ENCODE peak calls at places on chromosome 22, in five cellular contexts. One of them, this sample, is unnamed.

GRCh38 chr22:49469896-49470740 is 357.6 kb downstream of the BRD1 start:
- DNase-seq in fibroblast of mammary gland: no peak
- DNase-seq in MG63: no peak
- DNase-seq in dorsolateral prefrontal cortex: no peak
- DNase-seq in naive thymus-derived CD4-positive, alpha-beta T cell: no peak
- DNase-seq in this sample: no peak

GRCh38 chr22:35564975-35565867 is 24.6 kb downstream of the RASD2 start:
- DNase-seq in fibroblast of mammary gland: peak
- DNase-seq in MG63: peak
- DNase-seq in dorsolateral prefrontal cortex: no peak
- DNase-seq in naive thymus-derived CD4-positive, alpha-beta T cell: no peak
- DNase-seq in this sample: peak

GRCh38 chr22:49494555-49494954 is 333.1 kb downstream of the BRD1 start:
- DNase-seq in fibroblast of mammary gland: no peak
- DNase-seq in MG63: no peak
- DNase-seq in dorsolateral prefrontal cortex: no peak
- DNase-seq in naive thymus-derived CD4-positive, alpha-beta T cell: no peak
- DNase-seq in this sample: no peak

GRCh38 chr22:49290711-49291110 is 537.0 kb downstream of the BRD1 start:
- DNase-seq in fibroblast of mammary gland: no peak
- DNase-seq in MG63: no peak
- DNase-seq in dorsolateral prefrontal cortex: no peak
- DNase-seq in naive thymus-derived CD4-positive, alpha-beta T cell: no peak
- DNase-seq in this sample: no peak

GRCh38 chr22:27828214-27828587 is 26.6 kb upstream of the MN1 start:
- DNase-seq in fibroblast of mammary gland: no peak
- DNase-seq in MG63: no peak
- DNase-seq in dorsolateral prefrontal cortex: no peak
- DNase-seq in naive thymus-derived CD4-positive, alpha-beta T cell: no peak
- DNase-seq in this sample: no peak

GRCh38 chr22:46551996-46552395 is 14.6 kb upstream of the CELSR1 start:
- DNase-seq in fibroblast of mammary gland: no peak
- DNase-seq in MG63: no peak
- DNase-seq in dorsolateral prefrontal cortex: no peak
- DNase-seq in naive thymus-derived CD4-positive, alpha-beta T cell: no peak
- DNase-seq in this sample: no peak

GRCh38 chr22:48554893-48555552 is 1272.7 kb downstream of the BRD1 start:
- DNase-seq in fibroblast of mammary gland: no peak
- DNase-seq in MG63: no peak
- DNase-seq in dorsolateral prefrontal cortex: no peak
- DNase-seq in naive thymus-derived CD4-positive, alpha-beta T cell: no peak
- DNase-seq in this sample: no peak

GRCh38 chr22:49076300-49077035 is 751.2 kb downstream of the BRD1 start:
- DNase-seq in fibroblast of mammary gland: no peak
- DNase-seq in MG63: no peak
- DNase-seq in dorsolateral prefrontal cortex: no peak
- DNase-seq in naive thymus-derived CD4-positive, alpha-beta T cell: no peak
- DNase-seq in this sample: no peak

GRCh38 chr22:49216579-49216978 is 611.1 kb downstream of the BRD1 start:
- DNase-seq in fibroblast of mammary gland: no peak
- DNase-seq in MG63: no peak
- DNase-seq in dorsolateral prefrontal cortex: peak
- DNase-seq in naive thymus-derived CD4-positive, alpha-beta T cell: no peak
- DNase-seq in this sample: no peak

GRCh38 chr22:31093090-31093850 is 12.2 kb downstream of the SMTN start:
- DNase-seq in fibroblast of mammary gland: no peak
- DNase-seq in MG63: no peak
- DNase-seq in dorsolateral prefrontal cortex: no peak
- DNase-seq in naive thymus-derived CD4-positive, alpha-beta T cell: no peak
- DNase-seq in this sample: no peak
- H3K4me3 ChIP-seq in fibroblast of mammary gland: no peak
- H3K4me3 ChIP-seq in MG63: no peak
- H3K4me3 ChIP-seq in dorsolateral prefrontal cortex: no peak
- H3K4me3 ChIP-seq in naive thymus-derived CD4-positive, alpha-beta T cell: no peak
- H3K4me3 ChIP-seq in this sample: no peak

GRCh38 chr22:23565288-23565941 is 14.7 kb downstream of the IGLL1 start:
- DNase-seq in fibroblast of mammary gland: peak
- DNase-seq in MG63: no peak
- DNase-seq in dorsolateral prefrontal cortex: no peak
- DNase-seq in naive thymus-derived CD4-positive, alpha-beta T cell: peak
- DNase-seq in this sample: peak
- H3K4me3 ChIP-seq in fibroblast of mammary gland: no peak
- H3K4me3 ChIP-seq in MG63: no peak
- H3K4me3 ChIP-seq in dorsolateral prefrontal cortex: peak
- H3K4me3 ChIP-seq in naive thymus-derived CD4-positive, alpha-beta T cell: peak
- H3K4me3 ChIP-seq in this sample: peak

DNA sequence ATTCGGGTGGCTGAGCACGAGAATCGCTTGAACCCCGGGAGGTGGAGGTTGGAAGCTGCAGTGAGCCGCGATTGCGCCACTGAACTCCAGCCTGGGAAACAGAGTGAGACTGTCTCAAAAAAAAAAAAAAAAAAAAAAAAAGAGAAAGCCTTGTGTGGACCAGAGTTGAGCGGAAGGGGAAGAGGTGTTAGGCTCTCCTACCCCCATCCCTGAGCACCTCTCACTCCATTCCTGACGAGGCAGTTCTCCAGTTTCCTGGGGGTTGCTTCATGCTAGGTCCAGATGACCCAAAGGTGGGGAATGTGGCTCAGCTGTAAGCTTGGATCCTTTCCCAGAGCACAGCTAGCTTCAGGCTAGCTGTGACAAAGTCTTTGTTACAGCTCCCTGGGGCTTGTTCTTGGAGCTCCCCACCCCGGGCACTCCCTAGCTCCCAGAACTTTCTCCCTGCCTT is 8.8 kb upstream of the DNAL4 start:
- DNase-seq in fibroblast of mammary gland: peak
- DNase-seq in MG63: peak
- DNase-seq in dorsolateral prefrontal cortex: no peak
- DNase-seq in naive thymus-derived CD4-positive, alpha-beta T cell: no peak
- DNase-seq in this sample: peak
- H3K4me3 ChIP-seq in fibroblast of mammary gland: no peak
- H3K4me3 ChIP-seq in MG63: no peak
- H3K4me3 ChIP-seq in dorsolateral prefrontal cortex: no peak
- H3K4me3 ChIP-seq in naive thymus-derived CD4-positive, alpha-beta T cell: no peak
- H3K4me3 ChIP-seq in this sample: no peak

GRCh38 chr22:29205260-29205597 is 467 bp upstream of the EMID1 start:
- DNase-seq in fibroblast of mammary gland: no peak
- DNase-seq in MG63: no peak
- DNase-seq in dorsolateral prefrontal cortex: no peak
- DNase-seq in naive thymus-derived CD4-positive, alpha-beta T cell: no peak
- DNase-seq in this sample: no peak
- H3K4me3 ChIP-seq in fibroblast of mammary gland: no peak
- H3K4me3 ChIP-seq in MG63: peak
- H3K4me3 ChIP-seq in dorsolateral prefrontal cortex: peak
- H3K4me3 ChIP-seq in naive thymus-derived CD4-positive, alpha-beta T cell: no peak
- H3K4me3 ChIP-seq in this sample: no peak

GRCh38 chr22:19719055-19719482 is 4.3 kb upstream of the GP1BB start:
- DNase-seq in fibroblast of mammary gland: no peak
- DNase-seq in MG63: no peak
- DNase-seq in dorsolateral prefrontal cortex: no peak
- DNase-seq in naive thymus-derived CD4-positive, alpha-beta T cell: no peak
- DNase-seq in this sample: peak

GRCh38 chr22:19718255-19719054 is 4.2 kb downstream of the SEPTIN5 start:
- DNase-seq in fibroblast of mammary gland: no peak
- DNase-seq in MG63: no peak
- DNase-seq in dorsolateral prefrontal cortex: no peak
- DNase-seq in naive thymus-derived CD4-positive, alpha-beta T cell: no peak
- DNase-seq in this sample: no peak

GRCh38 chr22:19717181-19717580 is 2.9 kb downstream of the SEPTIN5 start:
- DNase-seq in fibroblast of mammary gland: no peak
- DNase-seq in MG63: no peak
- DNase-seq in dorsolateral prefrontal cortex: no peak
- DNase-seq in naive thymus-derived CD4-positive, alpha-beta T cell: no peak
- DNase-seq in this sample: no peak

GRCh38 chr22:19716829-19717105 is 2.5 kb downstream of the SEPTIN5 start:
- DNase-seq in fibroblast of mammary gland: no peak
- DNase-seq in MG63: no peak
- DNase-seq in dorsolateral prefrontal cortex: no peak
- DNase-seq in naive thymus-derived CD4-positive, alpha-beta T cell: no peak
- DNase-seq in this sample: no peak

GRCh38 chr22:19717691-19718254 is 3.5 kb downstream of the SEPTIN5 start:
- DNase-seq in fibroblast of mammary gland: peak
- DNase-seq in MG63: peak
- DNase-seq in dorsolateral prefrontal cortex: peak
- DNase-seq in naive thymus-derived CD4-positive, alpha-beta T cell: peak
- DNase-seq in this sample: peak
- H3K4me3 ChIP-seq in fibroblast of mammary gland: peak
- H3K4me3 ChIP-seq in MG63: peak
- H3K4me3 ChIP-seq in dorsolateral prefrontal cortex: peak
- H3K4me3 ChIP-seq in naive thymus-derived CD4-positive, alpha-beta T cell: peak
- H3K4me3 ChIP-seq in this sample: peak

This sample was measured in adipocyte.